ENCODE peak calls at places on chromosomes 1 and 21, in five cellular contexts. L is PC-3, R is upper lobe of left lung, O is GM12865, K is psoas muscle. W is an unnamed sample.

GRCh38 chr1:66540434-66541032 is 6.6 kb downstream of the SGIP1 start:
- DNase-seq in L (no peak), R (no peak), O (no peak), K (no peak), W (no peak)

GRCh38 chr21:44926364-44927101 is 5.8 kb upstream of the ITGB2 start:
- DNase-seq in L (peak; percentile 21), R (no peak), O (peak; percentile 43), K (no peak), W (no peak)

GRCh38 chr1:25657786-25658760 is 41.5 kb downstream of the MAN1C1 start:
- DNase-seq in L (no peak), R (no peak), O (no peak), K (no peak), W (no peak)

GRCh38 chr1:93446837-93447451 is 974 bp upstream of the FNBP1L start:
- DNase-seq in L (peak; percentile 57), R (no peak), O (no peak), K (peak; percentile 47), W (no peak)

GRCh38 chr21:15138475-15138874 is 73.7 kb upstream of the NRIP1 start:
- DNase-seq in L (no peak), R (no peak), O (no peak), K (peak; percentile 31), W (no peak)

GRCh38 chr1:16392740-16393139 is 25.7 kb downstream of the SZRD1 start:
- DNase-seq in L (no peak), R (no peak), O (no peak), K (no peak), W (no peak)

GRCh38 chr1:60960846-60961542 is 121.4 kb upstream of the NFIA start:
- DNase-seq in L (peak; percentile 37), R (no peak), O (no peak), K (no peak), W (no peak)

GRCh38 chr1:26862781-26863676 is at the start of gene SFN:
- DNase-seq in L (peak; percentile 98), R (peak; percentile 87), O (peak; percentile 71), K (no peak), W (peak; percentile 57)

GRCh38 chr1:53580009-53580400 is 120.8 kb downstream of the DMRTB1 start:
- DNase-seq in L (no peak), R (no peak), O (no peak), K (no peak), W (no peak)

GRCh38 chr21:43317959-43318358 is 109.0 kb downstream of the SIK1 start:
- DNase-seq in L (no peak), R (no peak), O (no peak), K (peak; percentile 2), W (no peak)
- TF ChIP-seq CTCF in L (no peak), R (no peak), O (no peak), K (no peak), W (no peak)

DNA sequence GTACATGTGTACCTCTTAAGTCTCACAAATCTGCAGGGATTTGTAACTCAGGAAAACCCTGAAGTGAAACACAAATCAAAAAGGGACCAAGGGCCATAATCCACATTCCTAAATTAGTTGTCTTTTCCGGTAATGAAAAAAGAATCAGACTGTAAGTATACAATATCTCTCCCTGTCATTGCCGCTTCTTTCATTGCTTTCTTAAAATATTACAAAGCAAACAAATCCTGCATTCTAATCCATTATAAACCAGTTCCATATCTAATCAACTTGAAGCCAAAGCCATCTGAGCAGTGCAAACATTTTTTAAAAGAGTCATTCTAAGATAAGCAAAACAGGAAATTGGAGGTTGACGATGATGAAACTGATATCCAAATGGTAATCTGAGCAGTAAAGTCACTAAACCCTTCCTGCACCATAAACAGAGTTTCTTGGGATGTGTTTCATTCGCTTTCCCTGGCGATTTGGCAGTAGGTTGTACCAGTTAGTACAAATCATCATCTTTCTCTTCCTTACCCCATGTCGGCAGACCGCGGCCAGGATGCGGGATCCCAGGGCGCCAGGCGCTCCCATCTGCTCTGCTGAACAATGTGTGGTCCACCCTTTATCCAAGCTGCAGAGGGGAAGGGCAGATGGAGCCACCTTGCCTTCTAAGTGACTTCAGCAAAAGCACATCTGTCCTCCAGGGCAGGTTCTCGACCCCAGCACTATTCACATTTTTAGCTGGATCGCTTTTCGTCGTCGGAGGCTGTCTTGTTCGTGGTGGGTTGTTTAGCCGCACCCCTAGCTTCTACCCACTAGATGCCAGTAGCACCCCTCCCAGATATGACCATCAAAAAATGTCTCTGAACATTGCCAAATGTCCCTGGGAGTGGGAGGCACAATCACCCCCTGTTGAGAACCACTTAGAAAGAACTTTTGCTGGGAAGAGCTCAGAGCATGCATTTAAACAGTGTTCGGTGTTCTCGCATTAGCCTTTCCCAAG is 58.4 kb upstream of the SIM2 start:
- DNase-seq in L (peak; percentile 58), R (peak; percentile 50), O (no peak), K (no peak), W (no peak)
- TF ChIP-seq CTCF in L (peak; percentile 40), R (no peak), O (no peak), K (no peak), W (no peak)

GRCh38 chr21:33132054-33132453 is 62.1 kb downstream of the OLIG1 start:
- DNase-seq in L (peak; percentile 19), R (no peak), O (peak; percentile 11), K (no peak), W (no peak)
- TF ChIP-seq CTCF in L (peak; percentile 60), R (no peak), O (peak; percentile 27), K (no peak), W (peak; percentile 23)

DNA sequence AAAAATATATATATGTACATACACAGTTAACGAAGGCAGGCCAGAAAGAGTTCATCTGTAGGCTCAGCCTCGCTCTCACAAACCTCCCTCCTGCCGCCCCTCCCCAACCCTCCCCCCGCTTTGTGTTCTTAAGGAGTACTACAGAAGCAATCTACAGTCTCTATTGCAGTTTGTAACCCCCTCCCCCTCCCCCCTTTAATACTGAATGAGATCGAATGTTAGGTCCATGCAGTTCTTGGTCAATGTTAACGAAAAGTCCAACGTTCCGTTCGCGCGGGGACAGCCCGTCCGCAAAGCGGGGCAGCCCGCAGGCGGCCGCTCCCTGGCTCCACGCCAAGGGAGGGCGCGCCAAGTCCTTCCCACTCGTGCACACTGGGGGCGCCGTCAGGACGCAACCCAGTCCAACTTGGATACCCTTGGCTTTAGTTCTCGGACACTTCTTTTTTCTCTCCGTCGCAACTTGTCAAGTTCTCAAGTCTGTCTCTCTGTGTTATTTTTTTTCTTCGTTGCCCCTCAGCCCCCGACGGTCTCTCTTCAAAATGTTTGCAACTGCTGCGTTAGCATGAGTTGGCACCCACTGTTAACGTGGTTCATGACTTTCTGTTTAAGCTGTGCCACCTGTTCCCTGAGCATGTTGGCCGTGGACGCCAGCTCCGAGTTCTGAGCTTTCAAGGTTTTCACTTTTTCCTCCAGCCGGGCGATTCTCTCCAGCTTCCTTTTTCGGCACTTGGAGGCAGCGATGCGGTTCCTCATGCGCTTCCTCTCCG is 2.1 kb downstream of the JUN start:
- DNase-seq in L (peak; percentile 67), R (peak; percentile 93), O (peak; percentile 73), K (peak; percentile 83), W (peak; percentile 57)
- TF ChIP-seq CTCF in L (peak; percentile 42), R (peak; percentile 49), O (peak; percentile 52), K (peak; percentile 38), W (peak; percentile 50)

GRCh38 chr1:202540448-202540847 is 169.8 kb downstream of the SYT2 start:
- DNase-seq in L (no peak), R (no peak), O (no peak), K (no peak), W (no peak)
- TF ChIP-seq CTCF in L (no peak), R (no peak), O (no peak), K (no peak), W (no peak)

DNA sequence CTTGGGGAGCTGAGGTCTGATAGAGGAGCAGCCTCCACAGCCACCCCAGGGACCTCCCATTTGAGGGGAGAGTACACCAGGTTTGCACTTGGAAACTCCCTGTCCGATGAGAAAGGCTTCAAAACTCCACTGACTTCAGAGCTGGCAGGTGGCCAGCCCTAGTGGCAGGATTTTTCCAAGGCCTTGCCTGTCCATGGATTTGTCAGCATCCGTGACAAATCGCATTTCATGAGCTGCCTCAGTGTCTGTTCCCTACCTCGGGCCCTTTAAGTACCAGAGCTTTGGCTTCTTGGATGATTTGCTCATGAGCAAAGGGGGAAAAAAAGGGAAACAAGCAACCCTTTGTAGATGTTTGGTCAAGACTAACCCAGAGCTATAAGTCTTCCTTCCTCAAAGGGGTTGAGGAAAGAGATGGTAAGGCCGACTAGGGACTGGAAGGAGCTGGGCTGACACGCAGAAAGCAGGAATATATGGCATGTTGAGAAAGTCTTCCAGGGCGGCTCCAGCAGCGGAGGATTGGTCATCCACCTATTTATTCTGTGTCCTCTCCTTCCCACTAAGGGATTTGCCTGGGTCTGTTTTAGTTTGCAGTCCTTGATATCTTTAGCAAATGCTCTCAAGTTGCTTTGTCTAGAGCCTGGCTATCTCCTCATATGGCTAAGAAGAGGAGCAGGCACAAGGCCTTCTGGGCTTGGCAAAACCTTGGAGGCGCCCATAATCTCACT is 2.7 kb upstream of the HSPG2 start:
- DNase-seq in L (peak; percentile 93), R (no peak), O (peak; percentile 29), K (peak; percentile 92), W (no peak)
- TF ChIP-seq CTCF in L (peak; percentile 54), R (no peak), O (no peak), K (peak; percentile 44), W (no peak)

GRCh38 chr1:1900883-1901640 is 10.2 kb upstream of the GNB1 start:
- DNase-seq in L (no peak), R (no peak), O (no peak), K (no peak), W (no peak)

GRCh38 chr1:1899967-1900327 is 9.1 kb upstream of the GNB1 start:
- DNase-seq in L (no peak), R (no peak), O (no peak), K (no peak), W (no peak)

GRCh38 chr1:1901641-1902294 is 10.9 kb upstream of the GNB1 start:
- DNase-seq in L (no peak), R (peak; percentile 44), O (no peak), K (no peak), W (no peak)

GRCh38 chr1:1898246-1898933 is 7.5 kb upstream of the GNB1 start:
- DNase-seq in L (no peak), R (no peak), O (no peak), K (no peak), W (no peak)

GRCh38 chr1:1899266-1899966 is 8.5 kb upstream of the GNB1 start:
- DNase-seq in L (peak; percentile 34), R (peak; percentile 46), O (peak; percentile 47), K (no peak), W (peak; percentile 58)
- TF ChIP-seq CTCF in L (peak; percentile 44), R (no peak), O (peak; percentile 23), K (no peak), W (peak; percentile 41)